ENCODE peak calls at places on chromosome 10, in six cellular contexts. D is HCEC 1CT; V is testis; B is COR-L47; F is stimulated activated CD4-positive, alpha-beta T cell treated with anti-CD3 and anti-CD28 coated beads, Interleukin-12 subunit alpha, Interleukin-12 subunit beta, amount 100 ng/mL, for 4 hours; Y is stimulated activated CD8-positive, alpha-beta memory T cell treated with anti-CD3 and anti-CD28 coated beads, Interleukin-4, amount 100 ng/mL, for 4 hours. W is an unnamed sample.

GRCh38 chr10:124521429-124521871 is 59.8 kb downstream of the LHPP start:
- DNase-seq in D (no peak), V (peak), B (no peak), F (no peak), Y (no peak), W (no peak)

GRCh38 chr10:132364594-132364970 is 32.4 kb upstream of the PWWP2B start:
- DNase-seq in D (peak), V (no peak), B (no peak), F (peak), Y (peak), W (no peak)

GRCh38 chr10:84172435-84173356 is 905 bp upstream of the GPR15LG start:
- DNase-seq in D (no peak), V (no peak), B (no peak), F (no peak), Y (no peak), W (no peak)

GRCh38 chr10:15439381-15439837 is 68.3 kb upstream of the FAM171A1 start:
- DNase-seq in D (no peak), V (peak), B (no peak), F (no peak), Y (no peak), W (no peak)

GRCh38 chr10:95815133-95815532 is 59.2 kb downstream of the ENTPD1 start:
- DNase-seq in D (no peak), V (no peak), B (no peak), F (no peak), Y (no peak), W (no peak)

GRCh38 chr10:30637881-30638467 is 8.4 kb upstream of the LYZL2 start:
- DNase-seq in D (peak), V (no peak), B (no peak), F (no peak), Y (no peak), W (no peak)

GRCh38 chr10:47290338-47290737 is 9.7 kb upstream of the GDF10 start:
- DNase-seq in D (no peak), V (peak), B (no peak), F (no peak), Y (no peak), W (no peak)

GRCh38 chr10:80139290-80139689 is 6.8 kb downstream of the PLAC9 start:
- DNase-seq in D (no peak), V (no peak), B (no peak), F (no peak), Y (no peak), W (no peak)

GRCh38 chr10:79051766-79052165 is 17.0 kb upstream of the ZMIZ1 start:
- DNase-seq in D (no peak), V (no peak), B (no peak), F (no peak), Y (no peak), W (no peak)

GRCh38 chr10:97002670-97003069 is 170.6 kb downstream of the LCOR start:
- DNase-seq in D (no peak), V (no peak), B (no peak), F (no peak), Y (no peak), W (no peak)

GRCh38 chr10:114239994-114240345 is 916 bp downstream of the VWA2 start:
- DNase-seq in D (no peak), V (no peak), B (no peak), F (no peak), Y (no peak), W (no peak)

GRCh38 chr10:101238732-101239105 is 9.5 kb upstream of the LBX1 start:
- DNase-seq in D (peak), V (no peak), B (no peak), F (no peak), Y (no peak), W (no peak)

GRCh38 chr10:78179886-78180285 is 146.2 kb downstream of the RPS24 start:
- DNase-seq in D (no peak), V (no peak), B (no peak), F (no peak), Y (no peak), W (no peak)

GRCh38 chr10:3612183-3613001 is 172.6 kb downstream of the KLF6 start:
- DNase-seq in D (no peak), V (no peak), B (no peak), F (no peak), Y (no peak), W (no peak)

W was measured in NCI-H2081 treated with DMSO at 0.1 percent for 48 hours.